ENCODE peak calls at places on chromosomes 3 and 15, in four cellular contexts. V is K562, T is HepG2, L is WTC11. J is an unnamed sample.

GRCh38 chr3:190122198-190122771 is 1.6 kb upstream of the P3H2 start:
- DNase-seq in V (no peak), T (no peak), L (no peak), J (no peak)

GRCh38 chr3:4981160-4981687 is 2.0 kb downstream of the BHLHE40 start:
- DNase-seq in V (no peak), T (no peak), L (no peak), J (no peak)

GRCh38 chr3:65508743-65509422 is 529.8 kb downstream of the MAGI1 start:
- DNase-seq in V (no peak), T (no peak), L (no peak), J (no peak)

GRCh38 chr3:112860898-112861297 is 14.2 kb upstream of the CD200R1L start:
- DNase-seq in V (no peak), T (no peak), L (no peak), J (no peak)

GRCh38 chr3:184156522-184156955 is 1.4 kb downstream of the DVL3 start:
- DNase-seq in V (no peak), T (peak; percentile 53), L (peak; percentile 58), J (no peak)

GRCh38 chr3:50575372-50575771 is 6.0 kb downstream of the HEMK1 start:
- DNase-seq in V (no peak), T (no peak), L (no peak), J (no peak)

GRCh38 chr3:23325466-23326065 is 122.4 kb downstream of the UBE2E2 start:
- DNase-seq in V (no peak), T (no peak), L (no peak), J (no peak)

GRCh38 chr3:179608931-179609720 is 4.5 kb downstream of the NDUFB5 start:
- DNase-seq in V (no peak), T (no peak), L (no peak), J (no peak)

GRCh38 chr3:153284282-153284938 is 122.4 kb downstream of the RAP2B start:
- DNase-seq in V (peak; percentile 35), T (peak; percentile 10), L (no peak), J (peak; percentile 49)

GRCh38 chr15:73988075-73988969 is 3.8 kb downstream of the STOML1 start:
- DNase-seq in V (no peak), T (no peak), L (no peak), J (peak; percentile 38)

GRCh38 chr3:58861551-58861950 is 188.3 kb downstream of the CFAP20DC start:
- DNase-seq in V (no peak), T (no peak), L (no peak), J (no peak)

GRCh38 chr3:172061724-172062184 is 22.4 kb downstream of the FNDC3B start:
- DNase-seq in V (no peak), T (peak; percentile 88), L (no peak), J (no peak)
- TF ChIP-seq HMGXB4 in V (no peak), T (no peak), L (no peak), J (no peak)

GRCh38 chr3:194098872-194099183 is 37.1 kb upstream of the HES1 start:
- DNase-seq in V (no peak), T (no peak), L (no peak), J (no peak)

GRCh38 chr3:194100856-194101390 is 35.0 kb upstream of the HES1 start:
- DNase-seq in V (no peak), T (no peak), L (no peak), J (no peak)

GRCh38 chr3:194098036-194098871 is 37.7 kb upstream of the HES1 start:
- DNase-seq in V (no peak), T (no peak), L (no peak), J (no peak)

GRCh38 chr3:194097141-194097880 is 38.6 kb upstream of the HES1 start:
- DNase-seq in V (no peak), T (no peak), L (no peak), J (no peak)

GRCh38 chr3:194099215-194099614 is 36.7 kb upstream of the HES1 start:
- DNase-seq in V (no peak), T (no peak), L (no peak), J (no peak)
- TF ChIP-seq ESRRA in V (no peak), T (no peak), L (no peak), J (no peak)

GRCh38 chr15:70096215-70096974 is 1.3 kb downstream of the TLE3 start:
- DNase-seq in V (peak; percentile 34), T (no peak), L (peak; percentile 31), J (peak; percentile 31)

GRCh38 chr15:70094690-70095311 is 2.9 kb downstream of the TLE3 start:
- DNase-seq in V (no peak), T (peak; percentile 47), L (no peak), J (no peak)

GRCh38 chr15:70096975-70097336 is 761 bp downstream of the TLE3 start:
- DNase-seq in V (no peak), T (no peak), L (no peak), J (peak; percentile 40)

GRCh38 chr15:70093481-70094309 is 4.0 kb downstream of the TLE3 start:
- DNase-seq in V (no peak), T (no peak), L (no peak), J (no peak)

GRCh38 chr15:70095387-70096214 is 2.1 kb downstream of the TLE3 start:
- DNase-seq in V (peak; percentile 39), T (no peak), L (peak; percentile 73), J (no peak)
- TF ChIP-seq HMGXB4 in V (no peak), T (no peak), L (no peak), J (no peak)

DNA sequence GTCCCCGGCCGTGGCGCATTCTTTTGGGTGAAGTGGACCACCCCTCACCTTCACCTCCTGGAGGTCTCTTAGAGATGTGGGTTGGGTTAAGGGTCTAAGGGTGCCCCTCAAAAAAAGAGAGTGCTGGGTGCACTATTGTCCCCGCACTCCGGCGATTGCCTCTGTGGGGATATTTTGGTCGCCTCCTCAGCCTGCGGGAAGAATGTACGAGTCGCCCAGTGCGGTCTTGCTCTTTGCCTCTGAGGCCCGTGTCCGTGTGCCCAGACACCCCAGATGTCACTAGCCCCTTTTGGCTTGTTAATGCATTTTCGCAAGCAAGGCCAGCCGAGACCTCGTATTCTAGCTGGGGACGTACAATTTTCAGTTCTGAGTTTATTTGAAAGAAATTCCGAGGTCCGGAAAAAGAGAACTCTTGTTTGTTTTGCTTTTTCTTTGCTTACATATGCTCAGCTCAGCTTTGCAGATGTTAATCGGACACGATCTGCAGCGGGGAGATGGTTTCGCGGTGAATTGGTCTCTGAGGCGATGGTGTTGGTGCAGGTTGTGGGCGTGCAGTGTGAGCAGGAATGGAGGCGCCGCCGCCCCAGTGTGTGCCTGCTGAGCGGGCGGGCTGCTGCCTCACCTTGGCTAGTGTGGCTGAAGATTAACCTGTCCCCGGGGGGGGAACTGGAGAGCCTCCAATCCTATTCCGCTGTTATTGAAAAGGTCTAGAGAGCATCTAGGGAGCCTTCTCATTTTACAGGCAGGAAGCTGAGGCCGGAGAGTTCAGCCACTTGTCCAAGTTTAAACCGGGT is 1.4 kb downstream of the ST6GAL1 start:
- DNase-seq in V (no peak), T (peak; percentile 78), L (peak; percentile 57), J (no peak)
- TF ChIP-seq ESRRA in V (no peak), T (no peak), L (no peak), J (no peak)

J was measured in A549.